ENCODE peak calls at places on chromosomes 6 and 20, in six cellular contexts. H, L, R, K, X and E are unnamed samples.

GRCh38 chr20:52033313-52033712 is 158.3 kb downstream of the ZFP64 start:
- DNase-seq in X (peak; percentile 10), K (no peak), H (no peak), L (peak; percentile 26), R (no peak), E (no peak)

GRCh38 chr6:156996265-156996664 is 219.1 kb downstream of the ARID1B start:
- DNase-seq in L (no peak), K (no peak), X (no peak), R (no peak), H (no peak), E (no peak)

GRCh38 chr6:47663462-47664216 is 34.7 kb upstream of the ADGRF4 start:
- DNase-seq in L (no peak), H (no peak), K (no peak), X (no peak), R (no peak), E (no peak)

GRCh38 chr6:37027036-37027720 is 21.7 kb downstream of the FGD2 start:
- DNase-seq in L (no peak), H (no peak), R (no peak), K (no peak), X (no peak), E (no peak)

GRCh38 chr6:114058435-114058834 is 87.5 kb upstream of the HDAC2 start:
- DNase-seq in R (no peak), K (no peak), L (no peak), H (no peak), X (no peak), E (no peak)

GRCh38 chr6:52890018-52890417 is 19.5 kb downstream of the GSTA3 start:
- DNase-seq in H (no peak), K (no peak), L (no peak), R (no peak), X (no peak), E (no peak)

GRCh38 chr6:159461998-159462397 is 231.0 kb downstream of the SOD2 start:
- DNase-seq in X (no peak), R (no peak), K (no peak), H (no peak), L (no peak), E (no peak)

GRCh38 chr6:142088858-142089216 is 43.9 kb upstream of the GJE1 start:
- DNase-seq in K (peak; percentile 46), H (no peak), L (peak; percentile 56), X (peak; percentile 66), R (peak; percentile 47), E (peak; percentile 15)

GRCh38 chr20:58716476-58717277 is 24.1 kb downstream of the NPEPL1 start:
- DNase-seq in X (no peak), L (no peak), K (peak; percentile 49), R (no peak), H (no peak), E (no peak)

GRCh38 chr6:25949695-25950094 is 12.9 kb upstream of the TRIM38 start:
- DNase-seq in R (no peak), K (no peak), L (no peak), H (no peak), X (no peak), E (no peak)

GRCh38 chr6:25701807-25702206 is 49.8 kb downstream of the SCGN start:
- DNase-seq in K (no peak), L (no peak), H (no peak), R (no peak), X (no peak), E (no peak)

GRCh38 chr6:128882991-128883571 is at the start of gene LAMA2:
- DNase-seq in X (peak; percentile 82), R (peak; percentile 73), L (peak; percentile 89), K (peak; percentile 94), H (peak; percentile 91), E (peak; percentile 78)

GRCh38 chr6:39280247-39280731 is 33.9 kb downstream of the KCNK17 start:
- DNase-seq in R (peak; percentile 16), X (no peak), H (no peak), L (no peak), K (peak; percentile 72), E (no peak)

GRCh38 chr6:128515550-128516513 is 4.6 kb downstream of the PTPRK start:
- DNase-seq in X (peak; percentile 79), L (peak; percentile 59), R (peak; percentile 67), K (no peak), H (no peak), E (peak; percentile 72)

GRCh38 chr6:137233561-137234504 is 14.6 kb upstream of the IFNGR1 start:
- DNase-seq in K (peak; percentile 67), R (peak; percentile 98), X (peak; percentile 80), H (no peak), L (peak; percentile 95), E (peak; percentile 96)

GRCh38 chr20:17536944-17537444 is 5.8 kb upstream of the BFSP1 start:
- DNase-seq in L (peak; percentile 86), R (peak; percentile 75), K (peak; percentile 63), X (peak; percentile 82), H (peak; percentile 84), E (peak; percentile 86)

GRCh38 chr6:15366003-15366535 is 120.2 kb downstream of the JARID2 start:
- DNase-seq in H (no peak), K (no peak), L (no peak), R (no peak), X (no peak), E (no peak)

GRCh38 chr6:134074151-134074712 is 21.8 kb upstream of the SLC2A12 start:
- DNase-seq in X (no peak), H (no peak), K (no peak), L (peak; percentile 49), R (no peak), E (no peak)

GRCh38 chr6:14875678-14876063 is 370.2 kb upstream of the JARID2 start:
- DNase-seq in H (no peak), K (no peak), X (peak; percentile 77), R (no peak), L (no peak), E (no peak)

GRCh38 chr6:15386756-15387112 is 140.9 kb downstream of the JARID2 start:
- DNase-seq in R (no peak), K (no peak), X (no peak), L (no peak), H (no peak), E (no peak)

GRCh38 chr20:50208085-50208491 is 17.5 kb downstream of the CEBPB start:
- DNase-seq in H (no peak), K (no peak), X (no peak), L (no peak), R (no peak), E (no peak)

GRCh38 chr6:5783584-5784089 is 223.1 kb downstream of the NRN1 start:
- DNase-seq in X (no peak), L (no peak), R (no peak), H (no peak), K (no peak), E (no peak)

GRCh38 chr6:18031189-18031588 is 43.8 kb upstream of the KIF13A start:
- DNase-seq in K (no peak), R (no peak), H (no peak), X (no peak), L (no peak), E (no peak)

GRCh38 chr6:156916108-156916801 is 139.1 kb downstream of the ARID1B start:
- DNase-seq in X (peak; percentile 4), L (no peak), H (no peak), K (no peak), R (no peak), E (no peak)

GRCh38 chr6:11460001-11460668 is 77.4 kb upstream of the TMEM170B start:
- DNase-seq in X (peak; percentile 13), R (peak; percentile 29), K (no peak), L (peak; percentile 56), H (no peak), E (peak; percentile 21)

DNA sequence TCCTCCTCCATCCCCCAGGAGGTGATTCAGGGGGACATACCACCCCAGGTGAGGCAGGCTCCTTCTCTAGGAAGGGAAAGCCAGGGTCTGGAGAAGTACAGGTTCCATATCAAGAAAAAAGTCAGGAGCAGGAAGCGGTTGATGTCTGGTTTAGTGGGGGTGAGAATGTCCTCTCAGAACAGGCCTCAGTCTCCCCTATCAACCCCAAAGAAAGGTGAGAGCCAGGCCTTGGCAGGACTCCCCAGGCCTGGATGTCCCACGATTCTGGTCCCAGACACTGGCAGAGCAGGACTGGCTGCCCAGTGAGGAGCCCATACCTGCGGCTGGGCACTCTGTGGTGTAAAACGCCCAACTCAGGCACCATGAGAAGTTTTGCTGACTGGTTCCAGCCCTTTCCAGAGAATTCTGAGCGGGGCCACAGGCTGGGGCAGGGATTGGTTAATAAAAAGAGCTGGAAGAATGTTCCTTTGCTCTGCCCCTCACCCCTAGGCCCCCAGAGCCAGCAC is 13.3 kb downstream of the SLC13A3 start:
- DNase-seq in L (no peak), R (no peak), X (no peak), K (no peak), H (no peak), E (no peak)
- H3K4me3 ChIP-seq in L (no peak overlapping the region), R (no peak overlapping the region), X (no peak overlapping the region), K (no peak overlapping the region), H (no peak overlapping the region), E (no peak overlapping the region)

DNA sequence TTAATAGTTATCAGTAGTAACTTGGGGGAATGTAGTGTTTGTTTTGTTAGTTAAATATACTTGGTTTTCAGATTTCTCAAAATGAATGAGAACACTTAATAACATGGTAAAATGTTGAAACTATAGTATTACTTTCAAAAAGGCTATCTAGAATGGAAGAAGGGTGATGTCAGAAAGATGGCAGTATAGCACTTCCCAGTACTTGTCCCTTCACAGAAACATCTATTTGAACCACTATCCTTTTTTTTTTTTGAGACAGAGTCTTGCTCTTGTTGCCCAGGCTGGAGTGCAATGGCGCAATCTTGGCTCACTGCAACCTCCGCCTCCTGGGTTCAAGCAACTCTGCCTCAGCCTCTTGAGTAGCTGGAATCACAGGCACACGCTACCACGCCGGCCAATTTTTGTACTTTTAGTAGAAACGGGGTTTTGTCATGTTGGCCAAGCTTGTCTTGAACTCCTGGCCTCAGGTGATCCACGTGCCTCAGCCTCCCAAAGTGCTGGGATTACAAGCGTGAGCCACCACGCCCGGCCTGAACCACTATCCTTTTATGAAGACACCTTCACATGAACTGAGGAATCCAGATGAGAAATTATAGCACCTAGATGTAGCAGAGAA is 4.7 kb upstream of the ECHDC1 start:
- DNase-seq in X (no peak), L (no peak), H (no peak), R (no peak), K (no peak), E (no peak)
- TF ChIP-seq CTCF in X (no peak), L (no peak), H (no peak), R (no peak), K (no peak), E (no peak)

GRCh38 chr20:40646321-40647212 is 42.5 kb downstream of the MAFB start:
- DNase-seq in K (no peak), L (peak; percentile 15), H (no peak), R (no peak), X (peak; percentile 24), E (no peak)

GRCh38 chr20:40651121-40651520 is 37.9 kb downstream of the MAFB start:
- DNase-seq in R (peak; percentile 26), X (peak; percentile 75), K (no peak), L (peak; percentile 81), H (no peak), E (no peak)

GRCh38 chr20:40644863-40645262 is 44.2 kb downstream of the MAFB start:
- DNase-seq in L (no peak), H (no peak), X (no peak), K (no peak), R (no peak), E (no peak)

GRCh38 chr20:40650707-40651106 is 38.3 kb downstream of the MAFB start:
- DNase-seq in R (no peak), K (no peak), X (no peak), L (peak; percentile 30), H (no peak), E (no peak)

GRCh38 chr20:40648505-40649072 is 40.4 kb downstream of the MAFB start:
- DNase-seq in L (no peak), R (no peak), X (no peak), K (no peak), H (no peak), E (no peak)
- H3K4me3 ChIP-seq in L (no peak overlapping the region), R (no peak overlapping the region), X (no peak overlapping the region), K (no peak overlapping the region), H (no peak overlapping the region), E (no peak overlapping the region)

GRCh38 chr20:3090565-3090964 is 6.0 kb upstream of the AVP start:
- DNase-seq in X (no peak), R (no peak), K (no peak), H (no peak), L (no peak), E (no peak)
- TF ChIP-seq CTCF in X (no peak), R (no peak), K (no peak), H (no peak), L (no peak), E (no peak)